ENCODE peak calls at places on chromosomes 4 and X, in six cellular contexts. One of them, this sample, is unnamed.

GRCh38 chr4:41058426-41058825 is 155.9 kb downstream of the APBB2 start:
- DNase-seq in stimulated activated CD8-positive, alpha-beta memory T cell treated with anti-CD3 and anti-CD28 coated beads, Interleukin-15, amount 100 ng/mL, for 1 hour: no peak
- DNase-seq in NAMALWA: no peak
- DNase-seq in NCI-H187 treated with DMSO at 0.1 percent for 48 hours: no peak
- DNase-seq in NCI-H1694: no peak
- DNase-seq in left lung: no peak
- DNase-seq in this sample: no peak

GRCh38 chr4:6752486-6752829 is 30.1 kb upstream of the KIAA0232 start:
- DNase-seq in stimulated activated CD8-positive, alpha-beta memory T cell treated with anti-CD3 and anti-CD28 coated beads, Interleukin-15, amount 100 ng/mL, for 1 hour: no peak
- DNase-seq in NCI-H1694: no peak
- DNase-seq in NAMALWA: no peak
- DNase-seq in left lung: no peak
- DNase-seq in NCI-H187 treated with DMSO at 0.1 percent for 48 hours: no peak
- DNase-seq in this sample: peak

GRCh38 chr4:153318696-153319320 is 25.7 kb upstream of the MND1 start:
- DNase-seq in NCI-H1694: peak
- DNase-seq in NAMALWA: peak
- DNase-seq in NCI-H187 treated with DMSO at 0.1 percent for 48 hours: peak
- DNase-seq in stimulated activated CD8-positive, alpha-beta memory T cell treated with anti-CD3 and anti-CD28 coated beads, Interleukin-15, amount 100 ng/mL, for 1 hour: no peak
- DNase-seq in left lung: no peak
- DNase-seq in this sample: peak

GRCh38 chrX:47278684-47279083 is 45.9 kb downstream of the USP11 start:
- DNase-seq in NCI-H1694: no peak
- DNase-seq in NAMALWA: no peak
- DNase-seq in stimulated activated CD8-positive, alpha-beta memory T cell treated with anti-CD3 and anti-CD28 coated beads, Interleukin-15, amount 100 ng/mL, for 1 hour: no peak
- DNase-seq in left lung: no peak
- DNase-seq in NCI-H187 treated with DMSO at 0.1 percent for 48 hours: no peak
- DNase-seq in this sample: no peak

GRCh38 chr4:144584428-144584827 is 61.5 kb upstream of the HHIP start:
- DNase-seq in NCI-H1694: no peak
- DNase-seq in stimulated activated CD8-positive, alpha-beta memory T cell treated with anti-CD3 and anti-CD28 coated beads, Interleukin-15, amount 100 ng/mL, for 1 hour: no peak
- DNase-seq in NAMALWA: no peak
- DNase-seq in NCI-H187 treated with DMSO at 0.1 percent for 48 hours: no peak
- DNase-seq in left lung: no peak
- DNase-seq in this sample: no peak

GRCh38 chrX:115017455-115017854 is at the start of gene IL13RA2:
- DNase-seq in NAMALWA: peak
- DNase-seq in stimulated activated CD8-positive, alpha-beta memory T cell treated with anti-CD3 and anti-CD28 coated beads, Interleukin-15, amount 100 ng/mL, for 1 hour: no peak
- DNase-seq in NCI-H187 treated with DMSO at 0.1 percent for 48 hours: no peak
- DNase-seq in NCI-H1694: no peak
- DNase-seq in left lung: no peak
- DNase-seq in this sample: no peak

GRCh38 chr4:38654273-38654672 is 9.7 kb upstream of the KLF3 start:
- DNase-seq in left lung: no peak
- DNase-seq in NAMALWA: no peak
- DNase-seq in stimulated activated CD8-positive, alpha-beta memory T cell treated with anti-CD3 and anti-CD28 coated beads, Interleukin-15, amount 100 ng/mL, for 1 hour: no peak
- DNase-seq in NCI-H1694: no peak
- DNase-seq in NCI-H187 treated with DMSO at 0.1 percent for 48 hours: no peak
- DNase-seq in this sample: no peak

GRCh38 chr4:119835511-119835910 is 206.9 kb upstream of the PDE5A start:
- DNase-seq in left lung: no peak
- DNase-seq in NAMALWA: no peak
- DNase-seq in NCI-H187 treated with DMSO at 0.1 percent for 48 hours: no peak
- DNase-seq in stimulated activated CD8-positive, alpha-beta memory T cell treated with anti-CD3 and anti-CD28 coated beads, Interleukin-15, amount 100 ng/mL, for 1 hour: no peak
- DNase-seq in NCI-H1694: no peak
- DNase-seq in this sample: no peak

GRCh38 chr4:155758500-155759371 is at the start of gene GUCY1B1:
- DNase-seq in NAMALWA: no peak
- DNase-seq in stimulated activated CD8-positive, alpha-beta memory T cell treated with anti-CD3 and anti-CD28 coated beads, Interleukin-15, amount 100 ng/mL, for 1 hour: peak
- DNase-seq in left lung: peak
- DNase-seq in NCI-H1694: no peak
- DNase-seq in NCI-H187 treated with DMSO at 0.1 percent for 48 hours: no peak
- DNase-seq in this sample: peak

GRCh38 chr4:183987529-183987946 is 82.4 kb downstream of the STOX2 start:
- DNase-seq in NAMALWA: no peak
- DNase-seq in left lung: peak
- DNase-seq in NCI-H1694: no peak
- DNase-seq in stimulated activated CD8-positive, alpha-beta memory T cell treated with anti-CD3 and anti-CD28 coated beads, Interleukin-15, amount 100 ng/mL, for 1 hour: no peak
- DNase-seq in NCI-H187 treated with DMSO at 0.1 percent for 48 hours: no peak
- DNase-seq in this sample: no peak

GRCh38 chrX:101485212-101486064 is at the start of gene ARMCX4:
- DNase-seq in left lung: peak
- DNase-seq in stimulated activated CD8-positive, alpha-beta memory T cell treated with anti-CD3 and anti-CD28 coated beads, Interleukin-15, amount 100 ng/mL, for 1 hour: no peak
- DNase-seq in NAMALWA: no peak
- DNase-seq in NCI-H187 treated with DMSO at 0.1 percent for 48 hours: no peak
- DNase-seq in NCI-H1694: peak
- DNase-seq in this sample: no peak

GRCh38 chr4:177185151-177185550 is 124.5 kb upstream of the NEIL3 start:
- DNase-seq in left lung: no peak
- DNase-seq in NCI-H187 treated with DMSO at 0.1 percent for 48 hours: no peak
- DNase-seq in NCI-H1694: no peak
- DNase-seq in NAMALWA: no peak
- DNase-seq in stimulated activated CD8-positive, alpha-beta memory T cell treated with anti-CD3 and anti-CD28 coated beads, Interleukin-15, amount 100 ng/mL, for 1 hour: no peak
- DNase-seq in this sample: no peak

GRCh38 chrX:25968920-25969319 is 169.2 kb upstream of the MAGEB18 start:
- DNase-seq in left lung: no peak
- DNase-seq in stimulated activated CD8-positive, alpha-beta memory T cell treated with anti-CD3 and anti-CD28 coated beads, Interleukin-15, amount 100 ng/mL, for 1 hour: no peak
- DNase-seq in NCI-H187 treated with DMSO at 0.1 percent for 48 hours: no peak
- DNase-seq in NCI-H1694: peak
- DNase-seq in NAMALWA: peak
- DNase-seq in this sample: peak

GRCh38 chrX:42384956-42385355 is 393.0 kb downstream of the PPP1R2C start:
- DNase-seq in NAMALWA: no peak
- DNase-seq in NCI-H187 treated with DMSO at 0.1 percent for 48 hours: no peak
- DNase-seq in NCI-H1694: no peak
- DNase-seq in left lung: no peak
- DNase-seq in stimulated activated CD8-positive, alpha-beta memory T cell treated with anti-CD3 and anti-CD28 coated beads, Interleukin-15, amount 100 ng/mL, for 1 hour: no peak
- DNase-seq in this sample: no peak

GRCh38 chr4:95304898-95305297 is 243.9 kb downstream of the UNC5C start:
- DNase-seq in left lung: no peak
- DNase-seq in stimulated activated CD8-positive, alpha-beta memory T cell treated with anti-CD3 and anti-CD28 coated beads, Interleukin-15, amount 100 ng/mL, for 1 hour: no peak
- DNase-seq in NAMALWA: no peak
- DNase-seq in NCI-H187 treated with DMSO at 0.1 percent for 48 hours: no peak
- DNase-seq in NCI-H1694: no peak
- DNase-seq in this sample: no peak

GRCh38 chr4:7759221-7759620 is 180.4 kb downstream of the AFAP1 start:
- DNase-seq in stimulated activated CD8-positive, alpha-beta memory T cell treated with anti-CD3 and anti-CD28 coated beads, Interleukin-15, amount 100 ng/mL, for 1 hour: peak
- DNase-seq in NCI-H1694: no peak
- DNase-seq in NCI-H187 treated with DMSO at 0.1 percent for 48 hours: no peak
- DNase-seq in NAMALWA: no peak
- DNase-seq in left lung: no peak
- DNase-seq in this sample: peak

GRCh38 chr4:73752424-73752823 is 12.1 kb downstream of the CXCL8 start:
- DNase-seq in left lung: no peak
- DNase-seq in stimulated activated CD8-positive, alpha-beta memory T cell treated with anti-CD3 and anti-CD28 coated beads, Interleukin-15, amount 100 ng/mL, for 1 hour: no peak
- DNase-seq in NAMALWA: no peak
- DNase-seq in NCI-H187 treated with DMSO at 0.1 percent for 48 hours: no peak
- DNase-seq in NCI-H1694: no peak
- DNase-seq in this sample: no peak

GRCh38 chr4:81351653-81352455 is 119.9 kb downstream of the RASGEF1B start:
- DNase-seq in NAMALWA: peak
- DNase-seq in left lung: peak
- DNase-seq in NCI-H187 treated with DMSO at 0.1 percent for 48 hours: peak
- DNase-seq in NCI-H1694: peak
- DNase-seq in stimulated activated CD8-positive, alpha-beta memory T cell treated with anti-CD3 and anti-CD28 coated beads, Interleukin-15, amount 100 ng/mL, for 1 hour: peak
- DNase-seq in this sample: peak

GRCh38 chrX:40496728-40497127 is 84.0 kb upstream of the ATP6AP2 start:
- DNase-seq in NCI-H1694: peak
- DNase-seq in NCI-H187 treated with DMSO at 0.1 percent for 48 hours: no peak
- DNase-seq in left lung: no peak
- DNase-seq in NAMALWA: no peak
- DNase-seq in stimulated activated CD8-positive, alpha-beta memory T cell treated with anti-CD3 and anti-CD28 coated beads, Interleukin-15, amount 100 ng/mL, for 1 hour: no peak
- DNase-seq in this sample: no peak

GRCh38 chr4:161936625-161937133 is 227.1 kb downstream of the FSTL5 start:
- DNase-seq in NCI-H1694: no peak
- DNase-seq in stimulated activated CD8-positive, alpha-beta memory T cell treated with anti-CD3 and anti-CD28 coated beads, Interleukin-15, amount 100 ng/mL, for 1 hour: no peak
- DNase-seq in left lung: no peak
- DNase-seq in NAMALWA: no peak
- DNase-seq in NCI-H187 treated with DMSO at 0.1 percent for 48 hours: no peak
- DNase-seq in this sample: no peak

GRCh38 chrX:9467751-9468150 is 2.9 kb downstream of the TBL1X start:
- DNase-seq in left lung: no peak
- DNase-seq in stimulated activated CD8-positive, alpha-beta memory T cell treated with anti-CD3 and anti-CD28 coated beads, Interleukin-15, amount 100 ng/mL, for 1 hour: no peak
- DNase-seq in NAMALWA: no peak
- DNase-seq in NCI-H1694: no peak
- DNase-seq in NCI-H187 treated with DMSO at 0.1 percent for 48 hours: no peak
- DNase-seq in this sample: no peak

GRCh38 chr4:30719363-30720020 is 677 bp upstream of the PCDH7 start:
- DNase-seq in NCI-H187 treated with DMSO at 0.1 percent for 48 hours: no peak
- DNase-seq in stimulated activated CD8-positive, alpha-beta memory T cell treated with anti-CD3 and anti-CD28 coated beads, Interleukin-15, amount 100 ng/mL, for 1 hour: no peak
- DNase-seq in NAMALWA: no peak
- DNase-seq in NCI-H1694: peak
- DNase-seq in left lung: peak
- DNase-seq in this sample: peak

GRCh38 chr4:167652267-167652666 is 418.0 kb upstream of the SPOCK3 start:
- DNase-seq in stimulated activated CD8-positive, alpha-beta memory T cell treated with anti-CD3 and anti-CD28 coated beads, Interleukin-15, amount 100 ng/mL, for 1 hour: no peak
- DNase-seq in left lung: no peak
- DNase-seq in NCI-H1694: no peak
- DNase-seq in NCI-H187 treated with DMSO at 0.1 percent for 48 hours: no peak
- DNase-seq in NAMALWA: no peak
- DNase-seq in this sample: no peak